ENCODE peak calls at places on chromosomes 7 and 10, in four cellular contexts. N is endothelial cell of umbilical vein, U is GM13977, B is iPS-NIHi11. R is an unnamed sample.

GRCh38 chr7:74178632-74179031 is 4.5 kb downstream of the EIF4H start:
- DNase-seq in N (no peak), U (no peak), B (no peak), R (no peak)

GRCh38 chr7:43758029-43758860 is at the start of gene BLVRA:
- DNase-seq in N (peak), U (peak), B (peak), R (peak)

GRCh38 chr7:116802144-116802747 is 60.1 kb upstream of the CAPZA2 start:
- DNase-seq in N (no peak), U (no peak), B (no peak), R (no peak)

GRCh38 chr10:50367732-50368131 is 116.4 kb upstream of the ASAH2 start:
- DNase-seq in N (peak), U (no peak), B (peak), R (no peak)

GRCh38 chr7:162583-163297 is 29.6 kb upstream of the FAM20C start:
- DNase-seq in N (no peak), U (no peak), B (peak), R (peak)

GRCh38 chr7:137074386-137075030 is 206.1 kb downstream of the CHRM2 start:
- DNase-seq in N (no peak), U (no peak), B (no peak), R (no peak)

GRCh38 chr7:105454921-105455320 is 66.2 kb upstream of the SRPK2 start:
- DNase-seq in N (peak), U (no peak), B (no peak), R (no peak)

GRCh38 chr10:89327803-89328441 is at the start of gene IFIT3:
- DNase-seq in N (peak), U (no peak), B (peak), R (no peak)

GRCh38 chr7:151104411-151105235 is 18.3 kb downstream of the AGAP3 start:
- DNase-seq in N (peak), U (no peak), B (peak), R (no peak)

GRCh38 chr10:90394306-90394705 is 463.5 kb downstream of the HTR7 start:
- DNase-seq in N (no peak), U (no peak), B (peak), R (no peak)

GRCh38 chr7:140342732-140343514 is 55.4 kb downstream of the SLC37A3 start:
- DNase-seq in N (peak), U (no peak), B (peak), R (no peak)

GRCh38 chr7:137313196-137313595 is 30.3 kb downstream of the PTN start:
- DNase-seq in N (no peak), U (no peak), B (no peak), R (no peak)

GRCh38 chr10:111335826-111336225 is 259.0 kb downstream of the ADRA2A start:
- DNase-seq in N (no peak), U (no peak), B (no peak), R (no peak)

GRCh38 chr10:43045246-43045621 is 31.6 kb upstream of the RET start:
- DNase-seq in N (no peak), U (no peak), B (no peak), R (no peak)

GRCh38 chr7:66930341-66930740 is 9.3 kb downstream of the TMEM248 start:
- DNase-seq in N (no peak), U (no peak), B (peak), R (no peak)

GRCh38 chr10:49649294-49649693 is 30.2 kb upstream of the C10orf53 start:
- DNase-seq in N (no peak), U (no peak), B (peak), R (no peak)

GRCh38 chr7:16803881-16804673 is 722 bp downstream of the AGR2 start:
- DNase-seq in N (no peak), U (no peak), B (no peak), R (no peak)

GRCh38 chr10:11682896-11683295 is 59.3 kb upstream of the ECHDC3 start:
- DNase-seq in N (no peak), U (no peak), B (no peak), R (no peak)

GRCh38 chr7:130982651-130983050 is 248.6 kb upstream of the KLF14 start:
- DNase-seq in N (no peak), U (no peak), B (no peak), R (no peak)

GRCh38 chr7:74292757-74293576 is 3.8 kb downstream of the CLIP2 start:
- DNase-seq in N (no peak), U (no peak), B (no peak), R (peak)

GRCh38 chr7:72211175-72211574 is 201.0 kb downstream of the CALN1 start:
- DNase-seq in N (no peak), U (no peak), B (no peak), R (no peak)

GRCh38 chr10:5346881-5347280 is 17.9 kb upstream of the UCN3 start:
- DNase-seq in N (no peak), U (no peak), B (no peak), R (no peak)

GRCh38 chr7:135710417-135711138 is 17.4 kb downstream of the SLC13A4 start:
- DNase-seq in N (no peak), U (peak), B (peak), R (no peak)

GRCh38 chr10:131179386-131179785 is 132.1 kb downstream of the TCERG1L start:
- DNase-seq in N (no peak), U (no peak), B (no peak), R (no peak)

GRCh38 chr7:13151982-13152381 is 464.5 kb downstream of the ARL4A start:
- DNase-seq in N (no peak), U (no peak), B (no peak), R (no peak)

GRCh38 chr10:60848126-60848525 is 69.8 kb downstream of the CDK1 start:
- DNase-seq in N (peak), U (no peak), B (no peak), R (no peak)

GRCh38 chr10:108783897-108784296 is 1139.4 kb downstream of the XPNPEP1 start:
- DNase-seq in N (no peak), U (peak), B (peak), R (no peak)

GRCh38 chr7:29794959-29795629 is 11.2 kb upstream of the WIPF3 start:
- DNase-seq in N (no peak), U (no peak), B (no peak), R (no peak)

GRCh38 chr7:107856806-107857540 is 34.0 kb upstream of the DLD start:
- DNase-seq in N (no peak), U (no peak), B (no peak), R (peak)

GRCh38 chr7:68925241-68925640 is 673.0 kb upstream of the AUTS2 start:
- DNase-seq in N (no peak), U (no peak), B (no peak), R (no peak)